ENCODE peak calls at places on chromosomes 2 and 18, in seven cellular contexts. L, W, J, Y, Q, E and I are unnamed samples.

GRCh38 chr2:214069254-214069653 is 341.6 kb upstream of the VWC2L start:
- DNase-seq in L (peak; percentile 14), W (no peak), J (peak; percentile 83), Y (no peak), Q (no peak), E (no peak), I (peak; percentile 5)

GRCh38 chr18:71844810-71845209 is 699.3 kb downstream of the CBLN2 start:
- DNase-seq in L (no peak), W (no peak), J (no peak), Y (no peak), Q (no peak), E (no peak), I (no peak)

GRCh38 chr2:133975676-133976428 is 278.0 kb upstream of the MGAT5 start:
- DNase-seq in L (no peak), W (no peak), J (no peak), Y (no peak), Q (no peak), E (no peak), I (no peak)

GRCh38 chr2:12597555-12597954 is 119.2 kb upstream of the TRIB2 start:
- DNase-seq in L (no peak), W (no peak), J (no peak), Y (no peak), Q (no peak), E (no peak), I (no peak)

GRCh38 chr2:98034745-98035144 is 39.0 kb upstream of the TMEM131 start:
- DNase-seq in L (no peak), W (no peak), J (no peak), Y (peak; percentile 49), Q (no peak), E (no peak), I (no peak)

GRCh38 chr2:181183878-181184553 is 203.6 kb downstream of the UBE2E3 start:
- DNase-seq in L (no peak), W (no peak), J (no peak), Y (no peak), Q (no peak), E (no peak), I (no peak)

GRCh38 chr2:171598713-171599319 is 76.5 kb downstream of the CYBRD1 start:
- DNase-seq in L (peak; percentile 74), W (peak; percentile 79), J (peak; percentile 69), Y (no peak), Q (peak; percentile 50), E (peak; percentile 24), I (peak; percentile 72)

GRCh38 chr2:112137516-112138142 is 556 bp upstream of the FBLN7 start:
- DNase-seq in L (no peak), W (no peak), J (no peak), Y (no peak), Q (no peak), E (no peak), I (peak; percentile 35)

DNA sequence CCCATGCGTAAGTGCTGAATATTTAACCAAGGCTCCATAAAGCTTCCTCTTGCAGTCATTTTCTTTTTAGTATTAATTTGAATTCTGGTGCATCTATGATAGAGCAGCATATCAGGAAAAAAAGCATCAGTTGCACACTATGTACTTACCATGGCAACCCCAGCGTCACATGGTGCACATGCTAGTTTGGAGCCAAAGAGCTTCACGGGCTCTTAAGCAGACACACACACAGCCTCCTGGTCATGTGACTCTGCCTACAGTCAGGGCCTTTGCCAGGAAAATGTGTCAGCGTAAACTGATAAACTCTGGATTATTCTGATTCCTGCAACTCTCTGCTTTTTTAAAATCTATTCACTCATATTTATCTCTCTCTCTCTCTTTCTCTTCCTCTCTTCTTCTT is 30.2 kb downstream of the NYAP2 start:
- DNase-seq in L (peak; percentile 58), W (no peak), J (no peak), Y (no peak), Q (no peak), E (no peak), I (no peak)
- TF ChIP-seq YY1 in L (no peak), W (no peak), J (no peak), Y (no peak), Q (no peak), E (no peak), I (no peak)

DNA sequence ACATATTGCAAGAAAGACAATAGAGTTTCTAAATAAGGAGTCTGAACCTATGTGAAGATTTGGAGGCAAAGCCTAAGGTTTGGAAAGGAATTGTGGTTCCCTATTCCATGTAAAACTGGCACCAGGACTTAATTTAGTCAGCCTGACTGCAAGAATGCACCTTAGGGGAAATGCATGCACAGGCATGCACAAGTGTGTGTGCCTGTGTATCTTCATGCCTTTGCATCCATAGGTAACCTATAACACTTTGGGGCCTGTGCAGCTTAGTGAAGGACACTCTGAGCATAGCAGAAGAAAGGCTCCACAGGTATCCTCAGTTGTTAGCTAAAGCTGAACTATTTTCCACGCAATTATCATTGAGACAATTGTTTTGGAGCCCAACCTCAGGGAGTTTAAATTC is 73.4 kb downstream of the RPRM start:
- DNase-seq in L (no peak), W (no peak), J (no peak), Y (no peak), Q (no peak), E (no peak), I (no peak)
- TF ChIP-seq YY1 in L (no peak), W (no peak), J (no peak), Y (no peak), Q (no peak), E (no peak), I (no peak)

GRCh38 chr2:164764996-164765395 is 76.6 kb downstream of the COBLL1 start:
- DNase-seq in L (no peak), W (no peak), J (no peak), Y (no peak), Q (no peak), E (no peak), I (no peak)
- TF ChIP-seq YY1 in L (no peak), W (no peak), J (no peak), Y (no peak), Q (no peak), E (no peak), I (no peak)

GRCh38 chr2:232779935-232780334 is 3.6 kb upstream of the KCNJ13 start:
- DNase-seq in L (no peak), W (no peak), J (no peak), Y (no peak), Q (no peak), E (no peak), I (no peak)
- TF ChIP-seq YY1 in L (no peak), W (no peak), J (no peak), Y (no peak), Q (no peak), E (no peak), I (no peak)

GRCh38 chr18:6592522-6592921 is 137.0 kb upstream of the ARHGAP28 start:
- DNase-seq in L (no peak), W (no peak), J (no peak), Y (no peak), Q (no peak), E (no peak), I (no peak)
- TF ChIP-seq YY1 in L (no peak), W (no peak), J (no peak), Y (no peak), Q (no peak), E (no peak), I (no peak)

GRCh38 chr2:124996406-124996805 is 971.3 kb downstream of the CNTNAP5 start:
- DNase-seq in L (no peak), W (no peak), J (no peak), Y (no peak), Q (peak; percentile 43), E (no peak), I (no peak)

GRCh38 chr2:124993809-124994208 is 968.7 kb downstream of the CNTNAP5 start:
- DNase-seq in L (no peak), W (no peak), J (no peak), Y (no peak), Q (no peak), E (no peak), I (no peak)

GRCh38 chr2:124995185-124995912 is 970.3 kb downstream of the CNTNAP5 start:
- DNase-seq in L (no peak), W (no peak), J (no peak), Y (peak; percentile 45), Q (no peak), E (no peak), I (no peak)
- TF ChIP-seq YY1 in L (no peak), W (no peak), J (no peak), Y (no peak), Q (no peak), E (no peak), I (no peak)

GRCh38 chr2:73984922-73985317 is 210 bp downstream of the TET3 start:
- DNase-seq in L (no peak), W (no peak), J (no peak), Y (peak; percentile 72), Q (no peak), E (no peak), I (peak; percentile 26)
- TF ChIP-seq YY1 in L (no peak), W (no peak), J (no peak), Y (no peak), Q (no peak), E (peak; percentile 47), I (no peak)